ENCODE peak calls at places on chromosome 2, in seven cellular contexts. H is neural crest cell, E is cardiac fibroblast, G is Kasumi-1, P is renal cortical epithelial cell, Y is right cardiac atrium, D is WTC11. N is an unnamed sample.

GRCh38 chr2:98867539-98868309 is 68.3 kb downstream of the CRACDL start:
- DNase-seq in H (no peak), E (peak; percentile 46), G (no peak), P (peak; percentile 59), Y (no peak), D (no peak), N (no peak)

GRCh38 chr2:224611938-224612337 is 26.8 kb upstream of the CUL3 start:
- DNase-seq in H (no peak), E (no peak), G (no peak), P (no peak), Y (no peak), D (peak; percentile 14), N (no peak)

GRCh38 chr2:133326651-133327397 is 241.4 kb downstream of the NCKAP5 start:
- DNase-seq in H (no peak), E (peak; percentile 82), G (no peak), P (peak; percentile 50), Y (no peak), D (no peak), N (no peak)

GRCh38 chr2:127589876-127590275 is 54.4 kb downstream of the MYO7B start:
- DNase-seq in H (no peak), E (no peak), G (no peak), P (no peak), Y (no peak), D (no peak), N (no peak)

GRCh38 chr2:98468621-98469236 is 24.1 kb downstream of the INPP4A start:
- DNase-seq in H (no peak), E (no peak), G (no peak), P (no peak), Y (no peak), D (no peak), N (no peak)

GRCh38 chr2:225428360-225428759 is 28.9 kb downstream of the NYAP2 start:
- DNase-seq in H (no peak), E (no peak), G (no peak), P (no peak), Y (no peak), D (no peak), N (no peak)

GRCh38 chr2:142965464-142965863 is 88.0 kb downstream of the KYNU start:
- DNase-seq in H (no peak), E (peak; percentile 50), G (no peak), P (peak; percentile 53), Y (no peak), D (no peak), N (no peak)

GRCh38 chr2:45902952-45903351 is 251.5 kb downstream of the PRKCE start:
- DNase-seq in H (no peak), E (no peak), G (no peak), P (no peak), Y (no peak), D (no peak), N (no peak)

GRCh38 chr2:166451451-166451850 is 42.6 kb downstream of the SCN7A start:
- DNase-seq in H (no peak), E (peak; percentile 11), G (no peak), P (peak; percentile 65), Y (no peak), D (no peak), N (no peak)

GRCh38 chr2:137865954-137866540 is 98.2 kb upstream of the HNMT start:
- DNase-seq in H (peak; percentile 57), E (peak; percentile 68), G (peak; percentile 69), P (peak; percentile 53), Y (no peak), D (peak; percentile 73), N (peak; percentile 46)

GRCh38 chr2:73063909-73064875 is 7.3 kb downstream of the SFXN5 start:
- DNase-seq in H (no peak), E (peak; percentile 83), G (no peak), P (peak; percentile 89), Y (no peak), D (peak; percentile 35), N (no peak)

GRCh38 chr2:240126731-240127130 is 9.4 kb downstream of the COPS9 start:
- DNase-seq in H (no peak), E (no peak), G (no peak), P (no peak), Y (no peak), D (no peak), N (no peak)

N was measured in progenitor cell of endocrine pancreas.